ENCODE peak calls at places on chromosome 16, in five cellular contexts. K is hepatocyte; C is heart left ventricle; P is Peyer's patch; L is CD8-positive, alpha-beta memory T cell. O is an unnamed sample.
A peak's percentile ranks its signal among the peaks of the same experiment; 100 is the strongest.

GRCh38 chr16:58511933-58512815 is 3.1 kb upstream of the SETD6 start:
- DNase-seq in K (peak; percentile 80), C (peak; percentile 75), P (peak; percentile 93), L (peak; percentile 80), O (peak; percentile 89)

GRCh38 chr16:28010671-28011070 is 52.8 kb downstream of the GSG1L start:
- DNase-seq in K (no peak), C (no peak), P (no peak), L (no peak), O (no peak)

GRCh38 chr16:76235025-76235424 is 42.2 kb upstream of the CNTNAP4 start:
- DNase-seq in K (no peak), C (no peak), P (no peak), L (no peak), O (no peak)

GRCh38 chr16:57955572-57955971 is 15.4 kb downstream of the CNGB1 start:
- DNase-seq in K (no peak), C (peak; percentile 42), P (no peak), L (no peak), O (no peak)

GRCh38 chr16:985237-985636 is 3.7 kb downstream of the SOX8 start:
- DNase-seq in K (no peak), C (no peak), P (no peak), L (no peak), O (no peak)

GRCh38 chr16:23131841-23132576 is 17.2 kb downstream of the USP31 start:
- DNase-seq in K (no peak), C (no peak), P (no peak), L (no peak), O (no peak)

GRCh38 chr16:30114411-30114810 is 1.1 kb upstream of the GDPD3 start:
- DNase-seq in K (no peak), C (no peak), P (no peak), L (no peak), O (no peak)

GRCh38 chr16:47599512-47599911 is 138.4 kb downstream of the PHKB start:
- DNase-seq in K (no peak), C (no peak), P (no peak), L (no peak), O (no peak)

GRCh38 chr16:86243123-86243473 is 267.2 kb upstream of the FOXF1 start:
- DNase-seq in K (no peak), C (no peak), P (no peak), L (no peak), O (no peak)

GRCh38 chr16:15973460-15973859 is 24.0 kb downstream of the ABCC1 start:
- DNase-seq in K (no peak), C (no peak), P (no peak), L (no peak), O (no peak)

GRCh38 chr16:66409156-66409555 is 17.9 kb upstream of the BEAN1 start:
- DNase-seq in K (no peak), C (no peak), P (no peak), L (no peak), O (no peak)

GRCh38 chr16:48433849-48434530 is 48.8 kb upstream of the SIAH1 start:
- DNase-seq in K (no peak), C (no peak), P (no peak), L (no peak), O (no peak)

GRCh38 chr16:85162478-85163277 is 50.4 kb upstream of the CIBAR2 start:
- DNase-seq in K (peak; percentile 69), C (peak; percentile 76), P (peak; percentile 60), L (no peak), O (no peak)

GRCh38 chr16:20674684-20675487 is 22.6 kb downstream of the ACSM1 start:
- DNase-seq in K (no peak), C (no peak), P (no peak), L (no peak), O (no peak)

GRCh38 chr16:53053967-53054669 is 673 bp upstream of the CHD9 start:
- DNase-seq in K (peak; percentile 34), C (peak; percentile 54), P (peak; percentile 60), L (no peak), O (no peak)

GRCh38 chr16:70738083-70738977 is 52.5 kb upstream of the MTSS2 start:
- DNase-seq in K (peak; percentile 66), C (peak; percentile 84), P (no peak), L (no peak), O (peak; percentile 60)

GRCh38 chr16:53542283-53542682 is 39.3 kb upstream of the AKTIP start:
- DNase-seq in K (no peak), C (no peak), P (no peak), L (no peak), O (no peak)

GRCh38 chr16:14462811-14463210 is 167.2 kb downstream of the PARN start:
- DNase-seq in K (no peak), C (no peak), P (no peak), L (no peak), O (no peak)

GRCh38 chr16:72921106-72921505 is 126.8 kb downstream of the ZFHX3 start:
- DNase-seq in K (no peak), C (no peak), P (no peak), L (no peak), O (no peak)

DNA sequence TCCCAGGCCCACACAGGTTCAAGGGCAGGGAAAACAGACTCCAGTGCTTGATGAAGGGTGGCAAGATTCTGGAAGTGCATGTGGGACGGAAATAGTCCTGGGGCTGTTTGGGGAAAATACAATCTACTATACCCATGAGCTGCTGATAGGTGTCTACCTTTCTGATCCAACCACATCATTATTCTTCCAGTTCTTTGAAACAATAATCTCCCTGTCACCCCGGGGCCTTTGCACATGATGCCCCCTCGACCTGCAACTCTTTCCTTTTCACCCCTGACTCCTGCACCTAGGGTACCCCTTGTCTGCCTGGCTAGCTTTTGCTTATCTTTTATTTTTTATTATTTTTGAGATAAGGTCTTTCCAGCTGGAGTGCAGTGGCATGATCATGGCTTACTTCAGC is 45.0 kb downstream of the LDHD start:
- DNase-seq in K (no peak), C (no peak), P (no peak), L (no peak), O (no peak)
- H3K4me1 ChIP-seq in K (peaks cover 15% of the 10 kb centered on the region), C (peaks cover 31% of the 10 kb centered on the region), P (no peaks in the 10 kb centered on the region), L (peaks cover 29% of the 10 kb centered on the region), O (peaks cover 56% of the 10 kb centered on the region)

GRCh38 chr16:4262303-4262835 is 10.5 kb downstream of the TFAP4 start:
- DNase-seq in K (no peak), C (no peak), P (no peak), L (no peak), O (no peak)

GRCh38 chr16:4261557-4262172 is 11.2 kb downstream of the TFAP4 start:
- DNase-seq in K (peak; percentile 66), C (no peak), P (no peak), L (peak; percentile 10), O (peak; percentile 59)

GRCh38 chr16:4260360-4260759 is 12.5 kb downstream of the TFAP4 start:
- DNase-seq in K (no peak), C (no peak), P (peak; percentile 90), L (no peak), O (no peak)

GRCh38 chr16:4253394-4254150 is 11.7 kb upstream of the SRL start:
- DNase-seq in K (peak; percentile 100), C (peak; percentile 100), P (peak; percentile 100), L (peak; percentile 99), O (peak; percentile 99)

GRCh38 chr16:4257646-4258556 is 14.9 kb downstream of the TFAP4 start:
- DNase-seq in K (no peak), C (peak; percentile 80), P (peak; percentile 69), L (no peak), O (no peak)
- H3K4me3 ChIP-seq in K (no peak overlapping the region), C (no peak overlapping the region), P (peak overlapping the region; percentile 34), L (no peak overlapping the region), O (no peak overlapping the region)

GRCh38 chr16:68379472-68380347 is 68.6 kb downstream of the SMPD3 start:
- DNase-seq in K (no peak), C (no peak), P (no peak), L (no peak), O (no peak)

GRCh38 chr16:68377667-68378420 is 67.0 kb downstream of the PRMT7 start:
- DNase-seq in K (no peak), C (no peak), P (no peak), L (no peak), O (no peak)

GRCh38 chr16:68380348-68380670 is 68.0 kb downstream of the SMPD3 start:
- DNase-seq in K (no peak), C (peak; percentile 9), P (no peak), L (no peak), O (no peak)

GRCh38 chr16:68377221-68377620 is 66.4 kb downstream of the PRMT7 start:
- DNase-seq in K (no peak), C (no peak), P (no peak), L (no peak), O (no peak)

GRCh38 chr16:68378436-68379415 is 67.9 kb downstream of the PRMT7 start:
- DNase-seq in K (no peak), C (no peak), P (no peak), L (no peak), O (no peak)
- H3K4me1 ChIP-seq in K (no peaks in the 10 kb centered on the region), C (no peaks in the 10 kb centered on the region), P (no peaks in the 10 kb centered on the region), L (peaks cover 21% of the 10 kb centered on the region), O (peaks cover 3% of the 10 kb centered on the region)

DNA sequence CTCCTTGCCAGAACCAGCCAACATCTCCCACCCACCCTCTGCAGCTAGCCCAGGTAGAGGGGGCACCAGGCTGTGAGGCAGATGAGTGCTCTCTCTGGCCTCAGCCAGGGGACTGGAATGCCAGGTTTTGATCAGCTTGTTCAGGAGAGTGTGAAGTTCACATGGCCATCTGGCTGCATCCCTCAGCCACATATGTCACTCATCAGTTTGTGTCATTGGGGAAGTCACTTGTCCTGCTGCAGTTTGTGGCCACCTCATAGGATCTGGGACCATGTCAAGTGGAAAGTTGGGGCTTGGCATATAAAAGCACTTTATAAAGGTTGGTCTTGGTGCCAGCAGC is 147.6 kb downstream of the SOCS1 start:
- DNase-seq in K (no peak), C (no peak), P (no peak), L (no peak), O (no peak)
- H3K4me3 ChIP-seq in K (no peak overlapping the region), C (no peak overlapping the region), P (no peak overlapping the region), L (no peak overlapping the region), O (no peak overlapping the region)